ENCODE peak calls at places on chromosomes 5 and 9, in six cellular contexts. D is CD4-positive, alpha-beta T cell; I is cardiac fibroblast; Q is heart left ventricle; V is RWPE1; M is HFF-Myc. X is an unnamed sample.

GRCh38 chr5:5983261-5983660 is 395.1 kb downstream of the MED10 start:
- DNase-seq in D (no peak), I (no peak), Q (no peak), V (no peak), M (no peak), X (no peak)

GRCh38 chr9:133368249-133368881 is 7.5 kb downstream of the SURF4 start:
- DNase-seq in D (no peak), I (no peak), Q (no peak), V (no peak), M (no peak), X (no peak)

GRCh38 chr5:110653231-110653970 is 73.1 kb downstream of the TMEM232 start:
- DNase-seq in D (no peak), I (no peak), Q (no peak), V (no peak), M (no peak), X (no peak)

GRCh38 chr9:125987420-125987819 is 240.2 kb downstream of the PBX3 start:
- DNase-seq in D (no peak), I (no peak), Q (no peak), V (no peak), M (no peak), X (no peak)

GRCh38 chr9:137173795-137174664 is 2.2 kb upstream of the TMEM210 start:
- DNase-seq in D (no peak), I (no peak), Q (no peak), V (no peak), M (no peak), X (no peak)

GRCh38 chr9:90915693-90916092 is 114.1 kb downstream of the SYK start:
- DNase-seq in D (no peak), I (no peak), Q (no peak), V (peak), M (no peak), X (no peak)

GRCh38 chr5:151016700-151017099 is 3.7 kb upstream of the GPX3 start:
- DNase-seq in D (no peak), I (no peak), Q (no peak), V (no peak), M (no peak), X (no peak)

GRCh38 chr5:127386557-127386956 is 96.0 kb downstream of the MEGF10 start:
- DNase-seq in D (no peak), I (peak), Q (no peak), V (no peak), M (no peak), X (peak)

GRCh38 chr5:1488882-1489680 is 34.7 kb downstream of the LPCAT1 start:
- DNase-seq in D (no peak), I (peak), Q (no peak), V (peak), M (no peak), X (peak)

GRCh38 chr5:169637085-169637855 is at the start of gene DOCK2:
- DNase-seq in D (peak), I (no peak), Q (peak), V (no peak), M (no peak), X (no peak)

GRCh38 chr5:117889592-117889991 is 1098.8 kb downstream of the DTWD2 start:
- DNase-seq in D (no peak), I (peak), Q (no peak), V (no peak), M (peak), X (peak)

GRCh38 chr9:72554221-72554641 is 32.8 kb downstream of the TMC1 start:
- DNase-seq in D (no peak), I (peak), Q (no peak), V (peak), M (peak), X (peak)

GRCh38 chr5:55096186-55096585 is 6.3 kb upstream of the GZMA start:
- DNase-seq in D (peak), I (no peak), Q (no peak), V (no peak), M (no peak), X (no peak)

GRCh38 chr5:52580921-52581320 is 206.8 kb upstream of the ITGA1 start:
- DNase-seq in D (no peak), I (peak), Q (no peak), V (peak), M (peak), X (peak)

GRCh38 chr5:90111354-90112070 is 298.0 kb downstream of the CETN3 start:
- DNase-seq in D (no peak), I (peak), Q (no peak), V (no peak), M (no peak), X (no peak)

GRCh38 chr9:98702835-98703385 is 5.8 kb downstream of the GABBR2 start:
- DNase-seq in D (no peak), I (no peak), Q (no peak), V (no peak), M (no peak), X (no peak)

GRCh38 chr5:77015938-77016569 is 14.2 kb upstream of the AGGF1 start:
- DNase-seq in D (no peak), I (peak), Q (no peak), V (peak), M (peak), X (peak)

GRCh38 chr9:114091711-114092110 is 7.4 kb downstream of the KIF12 start:
- DNase-seq in D (no peak), I (no peak), Q (no peak), V (no peak), M (no peak), X (no peak)

GRCh38 chr5:9388941-9389674 is 156.8 kb downstream of the SEMA5A start:
- DNase-seq in D (no peak), I (no peak), Q (no peak), V (no peak), M (no peak), X (no peak)

GRCh38 chr5:149853019-149853648 is 91.5 kb downstream of the PDE6A start:
- DNase-seq in D (peak), I (peak), Q (peak), V (peak), M (peak), X (peak)

GRCh38 chr5:120684213-120684612 is 220.1 kb downstream of the PRR16 start:
- DNase-seq in D (no peak), I (peak), Q (no peak), V (no peak), M (no peak), X (peak)

GRCh38 chr9:99411479-99412100 is 189.5 kb downstream of the SEC61B start:
- DNase-seq in D (no peak), I (no peak), Q (peak), V (no peak), M (no peak), X (no peak)

GRCh38 chr9:121073038-121073437 is 1.7 kb upstream of the CNTRL start:
- DNase-seq in D (no peak), I (peak), Q (peak), V (peak), M (peak), X (peak)

GRCh38 chr9:81687521-81688261 is 1.7 kb downstream of the TLE1 start:
- DNase-seq in D (no peak), I (peak), Q (peak), V (peak), M (no peak), X (no peak)

GRCh38 chr5:9373586-9373985 is 172.3 kb downstream of the SEMA5A start:
- DNase-seq in D (no peak), I (no peak), Q (no peak), V (no peak), M (no peak), X (no peak)

GRCh38 chr5:78576376-78576775 is 72.2 kb downstream of the LHFPL2 start:
- DNase-seq in D (no peak), I (no peak), Q (no peak), V (no peak), M (no peak), X (no peak)

GRCh38 chr5:96331210-96331609 is 101.8 kb downstream of the PCSK1 start:
- DNase-seq in D (no peak), I (peak), Q (no peak), V (no peak), M (no peak), X (no peak)

GRCh38 chr5:128083033-128083810 is at the start of gene SLC12A2:
- DNase-seq in D (peak), I (peak), Q (peak), V (peak), M (peak), X (peak)

GRCh38 chr9:136674786-136675349 is 12.2 kb downstream of the EGFL7 start:
- DNase-seq in D (no peak), I (peak), Q (peak), V (no peak), M (no peak), X (no peak)

GRCh38 chr5:131671994-131672655 is 37.1 kb upstream of the RAPGEF6 start:
- DNase-seq in D (no peak), I (peak), Q (peak), V (no peak), M (no peak), X (peak)

GRCh38 chr9:134386951-134387831 is 60.9 kb downstream of the RXRA start:
- DNase-seq in D (no peak), I (no peak), Q (no peak), V (no peak), M (no peak), X (no peak)

GRCh38 chr5:132499440-132500243 is 9.1 kb upstream of the IRF1 start:
- DNase-seq in D (no peak), I (no peak), Q (no peak), V (no peak), M (no peak), X (no peak)

GRCh38 chr5:147160923-147161663 is 73.7 kb upstream of the STK32A start:
- DNase-seq in D (no peak), I (peak), Q (peak), V (no peak), M (no peak), X (no peak)

GRCh38 chr5:172837640-172838039 is 3.6 kb downstream of the ERGIC1 start:
- DNase-seq in D (peak), I (no peak), Q (no peak), V (no peak), M (no peak), X (no peak)

GRCh38 chr5:161421067-161421466 is 125.5 kb downstream of the GABRB2 start:
- DNase-seq in D (no peak), I (no peak), Q (no peak), V (no peak), M (no peak), X (no peak)

GRCh38 chr9:110116543-110116885 is 91.4 kb downstream of the C9orf152 start:
- DNase-seq in D (no peak), I (peak), Q (no peak), V (peak), M (no peak), X (peak)

GRCh38 chr9:91954841-91955471 is 4.9 kb upstream of the ROR2 start:
- DNase-seq in D (no peak), I (peak), Q (no peak), V (peak), M (peak), X (peak)

GRCh38 chr9:18504707-18505106 is 30.8 kb downstream of the ADAMTSL1 start:
- DNase-seq in D (no peak), I (no peak), Q (no peak), V (no peak), M (no peak), X (no peak)

GRCh38 chr9:111298831-111299603 is 31.0 kb downstream of the OR2K2 start:
- DNase-seq in D (no peak), I (peak), Q (peak), V (peak), M (peak), X (peak)

DNA sequence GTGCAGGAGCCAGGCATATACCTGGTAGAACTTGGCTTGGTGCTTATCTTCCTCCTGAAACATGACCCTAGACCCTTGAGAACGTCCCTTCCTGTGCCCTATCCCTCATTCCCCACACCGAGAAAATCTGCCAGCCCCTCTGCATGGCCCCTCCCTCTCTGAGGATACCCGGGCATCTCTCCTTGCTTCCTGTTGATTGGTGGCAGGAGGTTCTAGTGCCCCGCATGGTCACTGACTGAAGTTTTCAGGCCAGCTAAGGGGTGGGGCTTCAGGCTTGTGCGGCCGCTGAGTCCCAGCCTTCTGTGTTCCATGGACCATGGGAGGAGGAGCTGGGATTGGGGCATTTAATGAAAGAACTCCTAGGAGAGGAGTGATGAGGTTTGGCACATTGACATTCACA is 22.8 kb downstream of the IGIP start:
- DNase-seq in D (no peak), I (no peak), Q (no peak), V (no peak), M (no peak), X (peak)
- TF ChIP-seq CTCF in D (no peak), I (peak), Q (no peak), V (no peak), M (no peak), X (no peak)

GRCh38 chr9:131276891-131277672 is 772 bp upstream of the FAM78A start:
- DNase-seq in D (peak), I (no peak), Q (peak), V (no peak), M (no peak), X (no peak)

GRCh38 chr9:131274674-131275331 is 1.5 kb downstream of the FAM78A start:
- DNase-seq in D (no peak), I (no peak), Q (peak), V (no peak), M (no peak), X (no peak)

GRCh38 chr9:131273791-131274673 is 2.3 kb downstream of the FAM78A start:
- DNase-seq in D (no peak), I (no peak), Q (no peak), V (no peak), M (no peak), X (no peak)

GRCh38 chr9:131276107-131276888 is at the start of gene FAM78A:
- DNase-seq in D (peak), I (no peak), Q (peak), V (no peak), M (no peak), X (no peak)

GRCh38 chr9:131275332-131276106 is 791 bp downstream of the FAM78A start:
- DNase-seq in D (no peak), I (no peak), Q (peak), V (no peak), M (no peak), X (no peak)
- TF ChIP-seq CTCF in D (no peak), I (peak), Q (peak), V (no peak), M (no peak), X (no peak)

DNA sequence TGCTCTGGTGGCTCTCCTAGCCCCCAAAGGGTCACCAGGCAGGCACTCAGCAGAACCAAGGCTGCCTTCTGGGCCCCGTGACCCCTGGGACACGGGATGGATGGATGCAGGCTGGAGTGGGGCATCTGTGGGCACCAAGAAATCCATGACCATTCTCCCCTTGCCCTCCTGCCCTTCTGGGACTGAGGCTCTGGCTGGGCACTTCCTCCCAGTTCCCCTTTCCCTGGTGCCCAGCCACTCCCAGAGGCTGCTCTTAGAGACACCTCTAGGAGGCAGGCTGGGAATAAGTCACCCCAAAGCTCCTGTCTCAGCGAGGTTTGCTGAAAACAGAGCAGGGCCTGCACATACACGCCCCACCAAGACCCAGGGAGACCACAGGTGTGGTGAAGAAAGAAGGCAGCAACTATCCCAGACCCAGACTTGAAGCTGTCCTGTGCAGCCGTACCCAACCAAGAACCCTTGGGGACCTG is 943 bp downstream of the STING1 start:
- DNase-seq in D (peak), I (peak), Q (peak), V (peak), M (no peak), X (peak)
- TF ChIP-seq CTCF in D (no peak), I (peak), Q (peak), V (no peak), M (peak), X (peak)

GRCh38 chr5:7397005-7397546 is 1.1 kb downstream of the ADCY2 start:
- DNase-seq in D (no peak), I (no peak), Q (no peak), V (no peak), M (no peak), X (no peak)
- TF ChIP-seq CTCF in D (no peak), I (no peak), Q (no peak), V (no peak), M (no peak), X (no peak)

DNA sequence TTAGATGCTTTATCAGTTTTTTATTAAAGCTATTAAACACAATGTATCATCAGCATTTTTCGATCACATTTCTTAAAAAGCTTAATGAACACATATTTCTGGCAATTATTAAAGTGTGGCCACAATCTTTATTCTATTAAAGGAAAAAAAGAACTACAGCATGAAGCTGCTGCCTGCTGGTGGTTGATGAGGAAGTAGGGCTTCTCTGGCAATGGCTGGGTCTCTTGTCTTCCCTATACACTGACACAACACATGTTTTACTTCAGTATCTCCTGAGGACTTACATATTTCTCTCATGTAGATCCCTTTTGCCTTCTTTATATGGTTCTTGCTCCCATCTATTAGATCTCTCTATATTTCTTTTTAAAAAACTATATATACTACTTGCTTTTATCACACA is 590.7 kb downstream of the RAB3C start:
- DNase-seq in D (no peak), I (peak), Q (no peak), V (no peak), M (no peak), X (no peak)
- TF ChIP-seq CTCF in D (no peak), I (peak), Q (no peak), V (no peak), M (no peak), X (no peak)

GRCh38 chr9:101675341-101675740 is 63.1 kb downstream of the GRIN3A start:
- DNase-seq in D (no peak), I (no peak), Q (no peak), V (no peak), M (no peak), X (no peak)

GRCh38 chr9:101671567-101671966 is 66.9 kb downstream of the GRIN3A start:
- DNase-seq in D (no peak), I (no peak), Q (no peak), V (no peak), M (no peak), X (no peak)

GRCh38 chr9:101674165-101674564 is 64.3 kb downstream of the GRIN3A start:
- DNase-seq in D (no peak), I (no peak), Q (no peak), V (no peak), M (no peak), X (no peak)

GRCh38 chr9:101677864-101678263 is 60.6 kb downstream of the GRIN3A start:
- DNase-seq in D (no peak), I (no peak), Q (no peak), V (no peak), M (no peak), X (no peak)

DNA sequence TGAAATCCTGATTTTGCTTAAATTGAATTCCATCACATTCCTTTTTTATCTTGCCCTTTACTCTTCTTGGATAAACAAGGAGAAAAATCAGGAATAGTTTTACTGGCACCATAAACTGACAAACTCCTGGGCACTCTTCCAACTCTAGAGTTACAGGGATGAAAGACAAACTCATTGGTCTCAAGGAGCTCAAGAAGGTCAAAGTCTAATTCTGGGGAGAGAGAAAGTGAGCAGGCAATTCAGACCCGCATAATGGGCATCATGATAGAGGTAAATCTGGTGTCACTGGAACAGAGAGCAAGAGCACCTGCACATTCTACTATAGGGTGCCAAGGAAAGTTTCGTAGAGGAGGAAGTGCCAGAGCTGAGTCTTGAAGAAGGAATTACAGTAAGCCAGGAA is 64.8 kb downstream of the GRIN3A start:
- DNase-seq in D (no peak), I (no peak), Q (no peak), V (no peak), M (no peak), X (no peak)
- TF ChIP-seq CTCF in D (no peak), I (no peak), Q (no peak), V (no peak), M (no peak), X (no peak)

DNA sequence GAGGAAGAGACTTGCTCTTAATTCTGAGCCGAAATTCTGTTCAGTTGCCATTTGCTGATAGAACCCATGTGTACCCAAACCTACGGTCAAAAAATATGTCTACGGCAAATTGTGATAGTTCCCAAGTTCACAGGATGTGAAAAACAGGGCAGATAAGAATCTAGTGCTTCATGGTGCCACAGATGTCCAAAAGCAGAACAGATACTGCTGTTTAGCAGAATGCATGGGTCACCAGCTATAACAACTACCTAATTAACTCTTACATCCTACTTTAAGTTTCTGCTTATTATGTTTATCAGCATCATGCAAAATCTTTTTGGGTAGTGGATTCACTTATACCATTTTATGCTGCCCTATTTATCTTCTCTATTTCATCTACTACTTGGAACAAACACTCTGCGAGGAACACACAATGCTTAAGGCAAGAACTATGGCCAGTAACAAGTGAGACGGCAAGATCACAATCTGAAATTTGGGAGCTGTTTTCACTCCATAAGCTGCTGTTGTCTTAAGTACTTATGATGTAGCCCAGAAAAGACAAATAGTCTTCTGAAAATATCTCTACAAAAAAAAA is 232.1 kb downstream of the TLR4 start:
- DNase-seq in D (no peak), I (no peak), Q (no peak), V (no peak), M (no peak), X (no peak)
- TF ChIP-seq CTCF in D (no peak), I (no peak), Q (no peak), V (no peak), M (no peak), X (no peak)

DNA sequence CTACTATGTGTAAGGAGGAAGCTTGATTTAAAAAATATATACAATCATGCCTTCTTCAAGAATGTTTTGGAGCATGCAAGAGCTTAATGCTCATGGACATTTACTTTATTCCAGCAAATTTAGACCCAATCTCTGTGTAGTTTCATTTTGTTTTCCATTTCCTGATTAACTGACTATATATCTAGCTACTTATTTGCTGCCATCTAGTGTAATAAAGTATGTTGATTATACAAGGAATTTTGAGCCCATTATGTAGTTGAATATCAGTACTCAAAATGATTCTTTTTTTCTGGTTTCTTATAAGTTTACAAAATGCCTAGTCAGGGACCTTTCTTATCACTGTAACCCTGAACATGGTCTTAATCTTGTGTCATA is 100.0 kb upstream of the CCDC152 start:
- DNase-seq in D (no peak), I (peak), Q (no peak), V (no peak), M (no peak), X (no peak)
- TF ChIP-seq CTCF in D (no peak), I (no peak), Q (no peak), V (peak), M (no peak), X (peak)